ENCODE peak calls at places on chromosome 21, in four cellular contexts. N, F, T and R are unnamed samples.

GRCh38 chr21:25708467-25709065 is 26.1 kb downstream of the ATP5PF start:
- DNase-seq in N (no peak), F (peak; percentile 36), T (peak; percentile 7), R (no peak)

GRCh38 chr21:37670883-37671282 is 245.4 kb downstream of the KCNJ6 start:
- DNase-seq in N (no peak), F (no peak), T (no peak), R (no peak)

GRCh38 chr21:43191521-43191920 is 22.7 kb downstream of the CRYAA start:
- DNase-seq in N (no peak), F (no peak), T (no peak), R (no peak)

GRCh38 chr21:34091607-34092006 is 18.2 kb downstream of the MRPS6 start:
- DNase-seq in N (no peak), F (no peak), T (no peak), R (no peak)

GRCh38 chr21:25835397-25835796 is 100.6 kb downstream of the GABPA start:
- DNase-seq in N (no peak), F (no peak), T (no peak), R (no peak)

GRCh38 chr21:17537299-17537698 is 24.5 kb downstream of the CXADR start:
- DNase-seq in N (no peak), F (no peak), T (no peak), R (no peak)

GRCh38 chr21:15682182-15682895 is 47.4 kb upstream of the USP25 start:
- DNase-seq in N (peak; percentile 29), F (no peak), T (no peak), R (peak; percentile 20)

GRCh38 chr21:42460391-42461184 is 35.4 kb downstream of the RSPH1 start:
- DNase-seq in N (no peak), F (peak; percentile 82), T (peak; percentile 56), R (no peak)

GRCh38 chr21:46562472-46562871 is 42.4 kb downstream of the S100B start:
- DNase-seq in N (no peak), F (no peak), T (no peak), R (no peak)

GRCh38 chr21:44898851-44899767 is 21.6 kb downstream of the ITGB2 start:
- DNase-seq in N (no peak), F (no peak), T (no peak), R (no peak)

GRCh38 chr21:26883768-26884167 is 38.6 kb upstream of the ADAMTS1 start:
- DNase-seq in N (no peak), F (no peak), T (no peak), R (no peak)

GRCh38 chr21:42375141-42375905 is 9.0 kb upstream of the TFF1 start:
- DNase-seq in N (no peak), F (no peak), T (no peak), R (no peak)

GRCh38 chr21:25925936-25926335 is 191.2 kb downstream of the GABPA start:
- DNase-seq in N (peak; percentile 73), F (no peak), T (no peak), R (no peak)

GRCh38 chr21:26140185-26140584 is 30.4 kb downstream of the APP start:
- DNase-seq in N (no peak), F (no peak), T (no peak), R (no peak)

GRCh38 chr21:46636550-46637289 is 1.2 kb downstream of the PRMT2 start:
- DNase-seq in N (no peak), F (no peak), T (peak; percentile 11), R (no peak)

GRCh38 chr21:44702111-44702972 is 5.4 kb downstream of the KRTAP10-12 start:
- DNase-seq in N (no peak), F (no peak), T (no peak), R (no peak)

GRCh38 chr21:41133896-41134522 is 34.0 kb upstream of the BACE2 start:
- DNase-seq in N (no peak), F (no peak), T (no peak), R (no peak)

GRCh38 chr21:31731112-31731801 is 661 bp downstream of the SCAF4 start:
- DNase-seq in N (no peak), F (peak; percentile 50), T (peak; percentile 58), R (peak; percentile 50)

GRCh38 chr21:33286600-33287456 is 20.7 kb downstream of the IL10RB start:
- DNase-seq in N (no peak), F (no peak), T (no peak), R (no peak)

GRCh38 chr21:45455321-45456013 is 50.5 kb downstream of the COL18A1 start:
- DNase-seq in N (peak; percentile 19), F (no peak), T (no peak), R (no peak)

GRCh38 chr21:17921579-17922530 is 102.7 kb upstream of the C21orf91 start:
- DNase-seq in N (no peak), F (no peak), T (no peak), R (no peak)

GRCh38 chr21:37227071-37228002 is 39.8 kb downstream of the VPS26C start:
- DNase-seq in N (no peak), F (no peak), T (no peak), R (no peak)

GRCh38 chr21:17467392-17467791 is 45.5 kb upstream of the CXADR start:
- DNase-seq in N (no peak), F (no peak), T (no peak), R (no peak)

GRCh38 chr21:16978309-16978895 is 534.4 kb upstream of the CXADR start:
- DNase-seq in N (no peak), F (no peak), T (no peak), R (no peak)

GRCh38 chr21:33232640-33233039 is 2.9 kb downstream of the IFNAR2 start:
- DNase-seq in N (no peak), F (no peak), T (no peak), R (no peak)

GRCh38 chr21:34579411-34579810 is 35.5 kb downstream of the RCAN1 start:
- DNase-seq in N (no peak), F (no peak), T (no peak), R (no peak)